ENCODE peak calls at places on chromosomes 3 and 15, in six cellular contexts. H is A549, L is hepatocyte, U is HL-60, G is NCI-H446 treated with DMSO at 0.1 percent for 48 hours, V is Karpas-422. J is an unnamed sample.
A peak's percentile ranks its signal among the peaks of the same experiment; 100 is the strongest.

GRCh38 chr3:41997702-41998551 is 36.0 kb upstream of the ULK4 start:
- DNase-seq in H (no peak), G (no peak), L (no peak), U (no peak), V (peak; percentile 49), J (no peak)

GRCh38 chr3:141223673-141224166 is 7.9 kb upstream of the PXYLP1 start:
- DNase-seq in G (no peak), L (no peak), H (no peak), U (no peak), V (no peak), J (no peak)

GRCh38 chr15:90730290-90730689 is 13.1 kb downstream of the BLM start:
- DNase-seq in L (no peak), G (no peak), U (no peak), H (no peak), V (no peak), J (no peak)

GRCh38 chr3:132662212-132662611 is 2.1 kb downstream of the UBA5 start:
- DNase-seq in G (no peak), H (no peak), V (no peak), U (no peak), L (no peak), J (no peak)

GRCh38 chr15:50141856-50142255 is 22.8 kb upstream of the ATP8B4 start:
- DNase-seq in V (no peak), U (no peak), G (no peak), L (no peak), H (no peak), J (no peak)

GRCh38 chr15:83010709-83011270 is 649 bp downstream of the C15orf40 start:
- DNase-seq in V (peak; percentile 91), H (peak; percentile 88), U (peak; percentile 45), G (peak; percentile 8), L (peak; percentile 86), J (peak; percentile 63)

GRCh38 chr15:32029409-32029861 is 880 bp upstream of the CHRNA7 start:
- DNase-seq in U (no peak), G (peak; percentile 30), H (peak; percentile 47), V (no peak), L (peak; percentile 74), J (no peak)

GRCh38 chr3:148218222-148218621 is 479.5 kb upstream of the AGTR1 start:
- DNase-seq in H (no peak), V (no peak), G (no peak), L (no peak), U (no peak), J (no peak)

GRCh38 chr3:186487819-186488218 is 56.4 kb downstream of the CRYGS start:
- DNase-seq in G (no peak), V (no peak), U (no peak), L (no peak), H (no peak), J (no peak)

GRCh38 chr15:92683511-92683834 is 27.9 kb upstream of the FAM174B start:
- DNase-seq in H (peak; percentile 68), V (no peak), L (peak; percentile 74), G (no peak), U (no peak), J (no peak)

GRCh38 chr15:81071130-81071529 is 62.9 kb upstream of the CFAP161 start:
- DNase-seq in G (no peak), H (no peak), L (no peak), U (no peak), V (no peak), J (no peak)

GRCh38 chr3:63967675-63968611 is 55.4 kb downstream of the PSMD6 start:
- DNase-seq in L (peak; percentile 75), H (no peak), V (no peak), U (peak; percentile 70), G (peak; percentile 76), J (peak; percentile 95)

GRCh38 chr3:42756681-42757213 is 16.3 kb downstream of the CCDC13 start:
- DNase-seq in U (no peak), H (no peak), L (no peak), G (no peak), V (no peak), J (no peak)

GRCh38 chr3:77373619-77374018 is 333.7 kb downstream of the ROBO2 start:
- DNase-seq in U (no peak), H (no peak), G (no peak), V (peak; percentile 53), L (no peak), J (no peak)

GRCh38 chr15:62307551-62307950 is 142.5 kb upstream of the C2CD4B start:
- DNase-seq in G (no peak), L (no peak), U (no peak), V (no peak), H (no peak), J (no peak)

GRCh38 chr15:93895976-93896770 is 335.2 kb upstream of the MCTP2 start:
- DNase-seq in H (no peak), U (no peak), V (no peak), L (no peak), G (no peak), J (no peak)

GRCh38 chr15:100937171-100937570 is 18.0 kb downstream of the LRRK1 start:
- DNase-seq in G (no peak), L (no peak), H (no peak), V (no peak), U (no peak), J (no peak)

GRCh38 chr3:124767259-124767658 is 37.0 kb downstream of the UMPS start:
- DNase-seq in V (no peak), G (no peak), H (no peak), L (no peak), U (no peak), J (no peak)

GRCh38 chr3:54621181-54621580 is 306.7 kb downstream of the LRTM1 start:
- DNase-seq in H (no peak), L (no peak), U (no peak), V (no peak), G (no peak), J (no peak)

GRCh38 chr3:136189043-136189442 is 7.1 kb downstream of the MSL2 start:
- DNase-seq in L (no peak), U (no peak), V (no peak), G (no peak), H (no peak), J (no peak)

GRCh38 chr15:65532738-65533051 is 2.4 kb downstream of the HACD3 start:
- DNase-seq in H (peak; percentile 43), U (no peak), G (no peak), V (peak; percentile 40), L (peak; percentile 68), J (no peak)

GRCh38 chr3:184557348-184557950 is 4.1 kb upstream of the EPHB3 start:
- DNase-seq in V (no peak), L (no peak), U (no peak), H (no peak), G (no peak), J (no peak)

GRCh38 chr15:41934843-41935242 is 37.5 kb downstream of the EHD4 start:
- DNase-seq in L (no peak), U (no peak), G (no peak), H (no peak), V (peak; percentile 69), J (no peak)

GRCh38 chr3:181880339-181880738 is 168.6 kb downstream of the SOX2 start:
- DNase-seq in U (no peak), L (no peak), V (no peak), H (no peak), G (peak; percentile 43), J (no peak)

GRCh38 chr3:105647047-105647446 is 221.8 kb downstream of the CBLB start:
- DNase-seq in V (no peak), L (peak; percentile 55), U (peak; percentile 41), G (no peak), H (peak; percentile 76), J (no peak)

GRCh38 chr15:73600413-73601050 is 32.7 kb downstream of the NPTN start:
- DNase-seq in U (no peak), H (no peak), V (no peak), G (no peak), L (peak; percentile 40), J (no peak)

GRCh38 chr3:107987036-107987557 is 103.7 kb downstream of the CD47 start:
- DNase-seq in H (peak; percentile 83), L (peak; percentile 80), G (peak; percentile 68), V (no peak), U (no peak), J (peak; percentile 22)

GRCh38 chr15:96160269-96160668 is 170.2 kb upstream of the NR2F2 start:
- DNase-seq in H (no peak), L (peak; percentile 30), V (no peak), G (no peak), U (no peak), J (no peak)

GRCh38 chr3:194938845-194939531 is 253.3 kb downstream of the FAM43A start:
- DNase-seq in L (peak; percentile 52), U (no peak), V (no peak), H (no peak), G (peak; percentile 83), J (no peak)